ENCODE peak calls at places on chromosomes 3 and 15, in four cellular contexts. One of them, this sample, is unnamed.

GRCh38 chr3:37074178-37074577 is 80.9 kb downstream of the MLH1 start:
- DNase-seq in gastrocnemius medialis: no peak
- DNase-seq in A549: no peak
- DNase-seq in thoracic aorta: no peak
- DNase-seq in this sample: no peak

GRCh38 chr3:72997421-72997961 is 880 bp downstream of the PPP4R2 start:
- DNase-seq in A549: peak
- DNase-seq in gastrocnemius medialis: no peak
- DNase-seq in thoracic aorta: no peak
- DNase-seq in this sample: no peak

GRCh38 chr15:81945014-81945615 is 100.7 kb downstream of the MEX3B start:
- DNase-seq in A549: no peak
- DNase-seq in gastrocnemius medialis: no peak
- DNase-seq in thoracic aorta: no peak
- DNase-seq in this sample: no peak

GRCh38 chr3:59542276-59542675 is 492.5 kb upstream of the CFAP20DC start:
- DNase-seq in thoracic aorta: no peak
- DNase-seq in gastrocnemius medialis: no peak
- DNase-seq in A549: no peak
- DNase-seq in this sample: no peak

GRCh38 chr15:42069025-42069424 is 25.3 kb downstream of the PLA2G4D start:
- DNase-seq in gastrocnemius medialis: no peak
- DNase-seq in thoracic aorta: no peak
- DNase-seq in A549: no peak
- DNase-seq in this sample: no peak

GRCh38 chr3:69605849-69606248 is 133.4 kb upstream of the MITF start:
- DNase-seq in thoracic aorta: no peak
- DNase-seq in A549: no peak
- DNase-seq in gastrocnemius medialis: no peak
- DNase-seq in this sample: no peak

GRCh38 chr3:86787091-86787490 is 203.9 kb downstream of the VGLL3 start:
- DNase-seq in gastrocnemius medialis: no peak
- DNase-seq in thoracic aorta: no peak
- DNase-seq in A549: no peak
- DNase-seq in this sample: no peak

GRCh38 chr3:5217824-5218595 is 30.5 kb downstream of the EDEM1 start:
- DNase-seq in A549: no peak
- DNase-seq in gastrocnemius medialis: no peak
- DNase-seq in thoracic aorta: no peak
- DNase-seq in this sample: no peak

GRCh38 chr3:79111375-79112052 is 656.3 kb downstream of the ROBO1 start:
- DNase-seq in A549: no peak
- DNase-seq in gastrocnemius medialis: no peak
- DNase-seq in thoracic aorta: no peak
- DNase-seq in this sample: no peak

DNA sequence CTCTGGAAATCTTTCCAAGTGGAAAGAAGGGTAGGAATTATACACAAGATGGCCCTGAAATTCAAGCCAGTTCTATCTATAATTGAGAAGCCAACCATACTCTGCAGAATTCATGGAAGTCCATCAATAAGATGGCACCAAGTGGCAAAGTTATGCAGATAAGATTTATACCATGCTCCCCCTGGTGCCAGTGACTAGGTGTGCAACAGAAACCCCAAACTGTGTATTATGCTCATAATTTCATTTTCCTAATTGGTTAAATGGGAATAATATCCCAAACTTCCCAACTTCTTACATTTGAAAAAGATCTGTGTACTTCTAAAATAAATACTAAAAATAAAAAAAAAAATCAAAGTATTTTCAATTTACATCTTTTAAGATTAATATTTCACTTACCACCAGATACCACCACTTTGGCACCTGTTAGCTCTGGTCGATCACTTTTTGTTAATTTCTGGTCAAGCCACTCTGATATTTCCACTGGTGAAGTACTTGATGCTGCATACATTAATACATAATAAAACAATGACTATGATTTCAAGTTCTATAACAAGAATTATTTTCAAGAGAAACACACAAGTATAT is 25.9 kb downstream of the ETFA start:
- DNase-seq in A549: peak
- DNase-seq in gastrocnemius medialis: no peak
- DNase-seq in thoracic aorta: no peak
- DNase-seq in this sample: no peak
- TF ChIP-seq CTCF in A549: peak
- TF ChIP-seq CTCF in gastrocnemius medialis: no peak
- TF ChIP-seq CTCF in thoracic aorta: no peak
- TF ChIP-seq CTCF in this sample: peak

GRCh38 chr15:60544581-60545115 is 65.7 kb upstream of the ICE2 start:
- DNase-seq in A549: no peak
- DNase-seq in gastrocnemius medialis: no peak
- DNase-seq in thoracic aorta: no peak
- DNase-seq in this sample: no peak

GRCh38 chr15:60539881-60540613 is 61.1 kb upstream of the ICE2 start:
- DNase-seq in gastrocnemius medialis: no peak
- DNase-seq in A549: no peak
- DNase-seq in thoracic aorta: no peak
- DNase-seq in this sample: no peak

GRCh38 chr15:60539017-60539416 is 60.1 kb upstream of the ICE2 start:
- DNase-seq in gastrocnemius medialis: no peak
- DNase-seq in A549: no peak
- DNase-seq in thoracic aorta: no peak
- DNase-seq in this sample: no peak

GRCh38 chr15:60538129-60538528 is 59.2 kb upstream of the ICE2 start:
- DNase-seq in thoracic aorta: no peak
- DNase-seq in A549: no peak
- DNase-seq in gastrocnemius medialis: no peak
- DNase-seq in this sample: no peak

DNA sequence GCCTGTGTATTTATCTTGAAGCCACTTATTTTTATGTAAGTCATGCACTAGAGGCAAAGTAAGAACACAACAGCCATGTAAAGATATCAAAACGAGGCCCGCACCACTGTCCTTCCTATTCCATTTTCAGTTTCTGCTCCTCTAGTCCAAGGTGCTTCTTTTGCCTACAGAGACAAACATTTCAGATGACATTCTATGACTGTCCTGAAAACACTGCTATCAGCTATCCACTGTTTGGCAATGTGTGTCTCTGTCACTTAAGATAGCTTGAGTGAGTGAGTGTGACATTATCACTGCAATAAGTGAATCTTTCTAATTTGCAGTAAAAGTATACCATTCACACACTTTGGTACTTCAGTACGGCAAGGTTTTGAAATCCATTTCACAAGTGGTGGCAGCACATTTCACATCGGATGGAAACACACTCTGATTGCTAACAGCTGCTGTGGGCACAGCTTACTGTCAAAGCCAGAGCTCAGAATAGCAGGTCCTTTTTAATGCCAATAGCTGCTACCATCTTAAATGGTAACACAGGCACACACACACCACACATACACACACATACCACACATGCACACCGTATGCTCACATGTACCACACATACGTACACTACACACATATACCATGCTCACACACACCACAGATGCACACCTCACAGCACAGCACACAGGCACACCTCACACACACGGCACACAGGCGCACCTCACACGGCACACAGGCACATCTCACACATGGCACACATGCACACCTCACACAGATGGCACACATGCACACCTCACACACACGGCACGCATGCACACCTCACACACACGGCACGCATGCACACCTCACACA is 63.1 kb upstream of the ICE2 start:
- DNase-seq in A549: no peak
- DNase-seq in thoracic aorta: no peak
- DNase-seq in gastrocnemius medialis: peak
- DNase-seq in this sample: no peak
- H3K27ac ChIP-seq in A549: no peak
- H3K27ac ChIP-seq in thoracic aorta: no peak
- H3K27ac ChIP-seq in gastrocnemius medialis: peak
- H3K27ac ChIP-seq in this sample: no peak

DNA sequence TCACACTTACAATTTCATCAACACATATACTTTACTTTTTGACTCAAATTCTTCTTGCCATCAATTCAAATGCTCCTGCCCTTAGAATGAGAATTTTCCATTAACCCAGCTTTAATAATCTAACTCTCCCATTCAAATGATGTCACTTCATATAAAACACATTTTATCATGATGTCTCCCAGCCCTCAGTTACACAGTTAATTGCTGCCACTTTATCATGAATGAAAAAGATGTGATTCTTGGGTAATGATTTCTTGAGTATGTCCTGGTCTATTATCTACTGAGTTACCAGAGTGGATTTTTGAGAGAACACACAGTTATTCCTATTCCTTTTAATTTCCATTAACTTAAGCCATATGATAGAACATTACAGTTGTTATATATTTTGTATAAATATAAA is 7.6 kb downstream of the AGTR1 start:
- DNase-seq in gastrocnemius medialis: no peak
- DNase-seq in A549: no peak
- DNase-seq in thoracic aorta: no peak
- DNase-seq in this sample: no peak
- TF ChIP-seq CTCF in gastrocnemius medialis: no peak
- TF ChIP-seq CTCF in A549: no peak
- TF ChIP-seq CTCF in thoracic aorta: no peak
- TF ChIP-seq CTCF in this sample: no peak

DNA sequence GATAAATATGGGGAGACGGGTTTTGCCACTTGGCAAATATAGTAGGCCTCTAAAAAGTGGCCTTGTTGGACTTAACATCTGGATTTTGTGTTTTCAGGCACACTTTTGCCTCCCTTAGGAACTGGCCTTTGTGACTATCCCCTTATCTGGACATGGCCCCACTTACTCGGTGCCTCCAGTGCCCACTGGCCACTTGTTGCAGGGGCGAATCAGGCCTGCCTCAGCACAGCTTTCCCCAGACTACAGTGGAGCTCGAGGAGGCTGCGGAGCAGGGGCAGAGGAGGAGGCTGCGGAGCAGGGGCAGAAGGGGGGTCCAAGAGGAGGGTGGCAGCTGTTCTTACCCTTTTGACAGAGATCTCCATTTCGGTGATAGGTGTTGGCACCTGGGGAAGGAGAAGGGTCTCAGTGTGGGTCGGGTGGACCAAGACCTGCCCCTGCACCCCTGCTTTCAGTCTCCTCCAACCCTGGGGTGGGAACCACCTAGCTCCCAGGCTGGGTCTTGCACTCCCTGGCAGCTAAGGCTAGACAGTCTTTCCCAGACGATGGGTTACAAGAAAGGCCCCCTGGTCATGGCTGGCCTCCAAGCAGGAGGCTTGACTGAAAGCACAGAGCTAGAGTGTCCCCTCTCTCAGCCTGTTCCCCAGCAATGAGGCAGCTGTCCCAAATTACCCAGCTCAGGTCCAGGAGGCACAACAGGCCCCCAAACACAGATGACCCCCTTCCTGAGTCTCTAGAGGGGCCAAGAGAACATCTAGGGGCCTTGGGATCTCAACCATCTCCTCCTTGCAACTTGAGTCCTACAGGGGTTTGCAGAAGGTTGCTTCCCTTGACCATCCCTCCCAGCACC is 6.1 kb downstream of the SEMA3G start:
- DNase-seq in A549: no peak
- DNase-seq in gastrocnemius medialis: no peak
- DNase-seq in thoracic aorta: no peak
- DNase-seq in this sample: no peak
- H3K27ac ChIP-seq in A549: no peak
- H3K27ac ChIP-seq in gastrocnemius medialis: no peak
- H3K27ac ChIP-seq in thoracic aorta: no peak
- H3K27ac ChIP-seq in this sample: no peak

GRCh38 chr15:92617197-92618037 is 38.2 kb downstream of the FAM174B start:
- DNase-seq in thoracic aorta: no peak
- DNase-seq in gastrocnemius medialis: peak
- DNase-seq in A549: peak
- DNase-seq in this sample: no peak
- TF ChIP-seq CTCF in thoracic aorta: no peak
- TF ChIP-seq CTCF in gastrocnemius medialis: no peak
- TF ChIP-seq CTCF in A549: no peak
- TF ChIP-seq CTCF in this sample: no peak

This sample was measured in dorsolateral prefrontal cortex.